ENCODE peak calls at places on chromosomes 12 and 14, in four cellular contexts. P is left ventricle myocardium inferior; M is CD8-positive, alpha-beta T cell; C is psoas muscle. U is an unnamed sample.
A peak's percentile ranks its signal among the peaks of the same experiment; 100 is the strongest.

GRCh38 chr12:119204137-119204536 is 25.4 kb downstream of the HSPB8 start:
- DNase-seq in M (no peak), P (no peak), C (peak; percentile 50), U (no peak)

GRCh38 chr14:59190372-59190771 is 1.9 kb downstream of the DAAM1 start:
- DNase-seq in C (no peak), M (no peak), P (no peak), U (no peak)

GRCh38 chr14:105145381-105146180 is 23.0 kb downstream of the JAG2 start:
- DNase-seq in M (no peak), C (peak; percentile 40), P (no peak), U (no peak)

GRCh38 chr12:47088021-47088944 is 8.5 kb upstream of the AMIGO2 start:
- DNase-seq in C (no peak), P (no peak), M (no peak), U (no peak)

GRCh38 chr14:28678887-28679286 is 87.7 kb upstream of the FOXG1 start:
- DNase-seq in P (no peak), M (no peak), C (no peak), U (no peak)

GRCh38 chr12:1091350-1091749 is 100.3 kb downstream of the ERC1 start:
- DNase-seq in C (no peak), M (no peak), P (no peak), U (no peak)

GRCh38 chr12:58346032-58346632 is 404.8 kb downstream of the ATP23 start:
- DNase-seq in C (no peak), P (no peak), M (no peak), U (peak; percentile 18)

GRCh38 chr14:50452285-50452684 is 55.6 kb upstream of the CDKL1 start:
- DNase-seq in M (no peak), P (no peak), C (no peak), U (no peak)

GRCh38 chr14:98298481-98299227 is 973.3 kb downstream of the BCL11B start:
- DNase-seq in P (no peak), C (no peak), M (no peak), U (no peak)
- H3K9me3 ChIP-seq in P (no peaks in the 10 kb centered on the region), C (no peaks in the 10 kb centered on the region), M (no peaks in the 10 kb centered on the region), U (no peaks in the 10 kb centered on the region)

DNA sequence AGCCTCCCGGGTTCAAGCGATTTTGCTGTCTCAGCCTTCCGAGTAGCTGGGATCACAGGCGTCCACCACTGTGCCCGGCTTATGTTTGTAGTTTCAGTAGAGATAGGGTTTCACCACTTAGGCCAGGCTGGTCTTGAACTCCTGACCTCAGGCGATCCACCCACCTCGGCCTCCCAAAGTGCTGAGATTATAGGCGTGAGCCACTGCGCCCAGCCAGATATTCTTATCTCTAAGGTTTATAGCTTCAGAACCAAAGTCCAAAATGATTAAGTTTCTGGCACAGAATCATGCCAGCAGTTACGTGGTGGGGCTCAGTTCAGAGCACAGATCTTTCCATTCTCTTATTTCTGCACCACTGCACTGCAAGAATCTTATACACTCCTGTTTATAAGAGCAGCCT is 129.7 kb downstream of the LMNTD1 start:
- DNase-seq in M (no peak), P (no peak), C (no peak), U (no peak)
- H3K4me1 ChIP-seq in M (no peaks in the 10 kb centered on the region), P (peaks cover 7% of the 10 kb centered on the region), C (no peaks in the 10 kb centered on the region), U (no peaks in the 10 kb centered on the region)

GRCh38 chr12:65895759-65896656 is 71.7 kb downstream of the HMGA2 start:
- DNase-seq in P (no peak), C (no peak), M (no peak), U (no peak)
- H3K27ac ChIP-seq in P (no peak overlapping the region), C (no peak overlapping the region), M (no peak overlapping the region), U (no peak overlapping the region)

GRCh38 chr12:34343345-34343744 is 321.0 kb downstream of the ALG10 start:
- DNase-seq in P (no peak), C (no peak), M (no peak), U (no peak)

GRCh38 chr12:34342048-34342447 is 319.8 kb downstream of the ALG10 start:
- DNase-seq in P (no peak), C (no peak), M (no peak), U (no peak)

GRCh38 chr12:34344851-34345522 is 322.7 kb downstream of the ALG10 start:
- DNase-seq in P (no peak), C (no peak), M (no peak), U (no peak)

GRCh38 chr12:34345801-34346200 is 323.5 kb downstream of the ALG10 start:
- DNase-seq in C (no peak), P (no peak), M (no peak), U (no peak)

DNA sequence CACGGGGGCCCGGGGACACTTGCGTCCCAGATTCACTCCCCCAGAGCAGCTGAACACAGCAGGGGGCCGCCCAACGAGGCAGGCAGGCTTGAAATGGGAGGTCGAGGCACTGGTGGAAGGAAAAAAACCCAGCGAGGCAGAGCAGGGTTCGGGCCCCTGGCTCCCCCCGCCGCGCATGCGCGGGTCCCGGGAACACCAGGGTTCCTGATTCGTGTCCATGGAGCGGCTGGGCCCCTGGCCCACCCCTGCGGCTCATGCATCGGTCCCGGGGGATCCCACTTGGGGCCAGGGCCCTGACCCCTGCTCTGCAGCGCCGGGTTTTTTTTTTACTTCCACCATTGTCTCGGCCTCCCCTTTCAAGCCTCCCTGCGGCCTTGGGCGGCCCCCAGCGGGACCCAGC is 321.5 kb downstream of the ALG10 start:
- DNase-seq in C (no peak), M (no peak), P (no peak), U (no peak)
- H3K9me3 ChIP-seq in C (no peaks in the 10 kb centered on the region), M (no peaks in the 10 kb centered on the region), P (peaks cover 6% of the 10 kb centered on the region), U (no peaks in the 10 kb centered on the region)

GRCh38 chr14:64719601-64720000 is 15.4 kb downstream of the PLEKHG3 start:
- DNase-seq in M (no peak), C (no peak), P (no peak), U (no peak)
- H3K4me1 ChIP-seq in M (peaks cover 30% of the 10 kb centered on the region), C (peaks cover 24% of the 10 kb centered on the region), P (peaks cover 96% of the 10 kb centered on the region), U (peaks cover 23% of the 10 kb centered on the region)

U was measured in naive thymus-derived CD4-positive, alpha-beta T cell.